ENCODE peak calls at places on chromosomes 3 and 15, in six cellular contexts. B is NB4, U is iris pigment epithelial cell, P is dermis microvascular lymphatic vessel endothelial cell, M is KBM-7, W is ACHN. X is an unnamed sample.

GRCh38 chr15:64950888-64951287 is 38.8 kb downstream of the SPG21 start:
- DNase-seq in W (no peak), U (no peak), B (peak), P (no peak), M (peak), X (no peak)

GRCh38 chr15:58951388-58952060 is 18.0 kb upstream of the SLTM start:
- DNase-seq in U (peak), P (peak), B (no peak), M (no peak), W (no peak), X (peak)

GRCh38 chr3:151625057-151625456 is 108.7 kb upstream of the AADACL2 start:
- DNase-seq in M (no peak), W (no peak), U (no peak), P (no peak), B (no peak), X (no peak)

GRCh38 chr3:122977645-122978466 is 49.7 kb downstream of the SEMA5B start:
- DNase-seq in W (peak), M (no peak), B (no peak), P (no peak), U (peak), X (peak)

GRCh38 chr3:123019591-123019990 is 8.0 kb downstream of the SEMA5B start:
- DNase-seq in M (no peak), B (no peak), U (no peak), P (no peak), W (no peak), X (no peak)

GRCh38 chr15:37045859-37046318 is 54.5 kb downstream of the MEIS2 start:
- DNase-seq in U (peak), M (no peak), W (no peak), P (no peak), B (no peak), X (no peak)

GRCh38 chr3:187945374-187945773 is 200.1 kb upstream of the BCL6 start:
- DNase-seq in P (no peak), B (no peak), U (no peak), W (no peak), M (no peak), X (no peak)

GRCh38 chr3:188683032-188683491 is 488.7 kb upstream of the TPRG1 start:
- DNase-seq in B (no peak), U (peak), P (no peak), W (peak), M (peak), X (peak)

GRCh38 chr3:195237981-195238625 is 32.9 kb downstream of the XXYLT1 start:
- DNase-seq in P (no peak), W (no peak), U (no peak), M (no peak), B (no peak), X (no peak)